ENCODE peak calls at places on chromosomes 5 and 9, in seven cellular contexts. C is cardiac muscle cell; W is HCT116; O is WERI-Rb-1; X is tibial artery; R is CD4-positive, CD25-positive, alpha-beta regulatory T cell; T is foreskin keratinocyte. U is an unnamed sample.

GRCh38 chr9:17319822-17320221 is 185.0 kb downstream of the CNTLN start:
- DNase-seq in C (no peak), W (no peak), O (no peak), X (no peak), R (no peak), T (no peak), U (no peak)

GRCh38 chr5:57693488-57694305 is 211.1 kb upstream of the ACTBL2 start:
- DNase-seq in C (peak), W (no peak), O (no peak), X (no peak), R (no peak), T (peak), U (no peak)

GRCh38 chr9:2192356-2192979 is 177.3 kb downstream of the SMARCA2 start:
- DNase-seq in C (no peak), W (no peak), O (no peak), X (no peak), R (no peak), T (no peak), U (no peak)

GRCh38 chr5:180596115-180596667 is 4.9 kb upstream of the SCGB3A1 start:
- DNase-seq in C (no peak), W (no peak), O (no peak), X (peak), R (no peak), T (no peak), U (no peak)

GRCh38 chr9:75147638-75148037 is 59.3 kb downstream of the OSTF1 start:
- DNase-seq in C (peak), W (no peak), O (no peak), X (no peak), R (peak), T (no peak), U (no peak)

GRCh38 chr9:101028346-101029299 is at the start of gene PLPPR1:
- DNase-seq in C (peak), W (no peak), O (peak), X (no peak), R (no peak), T (peak), U (no peak)

GRCh38 chr9:30504502-30504905 is 1879.9 kb upstream of the ACO1 start:
- DNase-seq in C (no peak), W (no peak), O (no peak), X (no peak), R (no peak), T (no peak), U (no peak)

GRCh38 chr5:72507360-72508238 is at the start of gene ZNF366:
- DNase-seq in C (no peak), W (no peak), O (no peak), X (no peak), R (no peak), T (no peak), U (no peak)

GRCh38 chr9:37419204-37419603 is 3.3 kb upstream of the GRHPR start:
- DNase-seq in C (no peak), W (no peak), O (no peak), X (no peak), R (no peak), T (no peak), U (no peak)

GRCh38 chr9:6917162-6917561 is 159.4 kb downstream of the KDM4C start:
- DNase-seq in C (no peak), W (no peak), O (no peak), X (no peak), R (no peak), T (no peak), U (no peak)

GRCh38 chr5:123718238-123718637 is 206.3 kb downstream of the CSNK1G3 start:
- DNase-seq in C (peak), W (no peak), O (no peak), X (no peak), R (no peak), T (no peak), U (no peak)

GRCh38 chr5:140182803-140183367 is 7.9 kb downstream of the CYSTM1 start:
- DNase-seq in C (peak), W (no peak), O (peak), X (no peak), R (no peak), T (no peak), U (no peak)

GRCh38 chr9:69874301-69875060 is 53.9 kb downstream of the CFAP95 start:
- DNase-seq in C (no peak), W (no peak), O (no peak), X (no peak), R (no peak), T (no peak), U (no peak)

GRCh38 chr9:1100945-1101344 is 50.8 kb downstream of the DMRT2 start:
- DNase-seq in C (peak), W (no peak), O (peak), X (no peak), R (no peak), T (no peak), U (no peak)

GRCh38 chr9:126965541-126966428 is 51.2 kb downstream of the RALGPS1 start:
- DNase-seq in C (peak), W (peak), O (peak), X (peak), R (peak), T (no peak), U (peak)

GRCh38 chr5:43152946-43153345 is 32.2 kb downstream of the ZNF131 start:
- DNase-seq in C (no peak), W (no peak), O (no peak), X (no peak), R (no peak), T (no peak), U (peak)

GRCh38 chr9:132572921-132573320 is 9.5 kb upstream of the BARHL1 start:
- DNase-seq in C (peak), W (no peak), O (peak), X (no peak), R (no peak), T (no peak), U (no peak)

GRCh38 chr9:90107021-90107771 is 502.4 kb downstream of the GADD45G start:
- DNase-seq in C (no peak), W (no peak), O (no peak), X (no peak), R (no peak), T (peak), U (no peak)

GRCh38 chr5:151465476-151465875 is 18.1 kb downstream of the SLC36A1 start:
- DNase-seq in C (no peak), W (no peak), O (no peak), X (no peak), R (no peak), T (no peak), U (no peak)

GRCh38 chr5:36152324-36153298 is 700 bp downstream of the SKP2 start:
- DNase-seq in C (peak), W (no peak), O (no peak), X (no peak), R (peak), T (no peak), U (no peak)

GRCh38 chr9:80320480-80320879 is 748.7 kb downstream of the TLE4 start:
- DNase-seq in C (peak), W (no peak), O (no peak), X (no peak), R (no peak), T (no peak), U (no peak)

GRCh38 chr9:101486693-101487442 is 46.8 kb upstream of the RNF20 start:
- DNase-seq in C (peak), W (peak), O (peak), X (peak), R (no peak), T (no peak), U (no peak)

GRCh38 chr5:169085656-169086055 is 215.3 kb downstream of the SLIT3 start:
- DNase-seq in C (no peak), W (no peak), O (no peak), X (no peak), R (no peak), T (peak), U (no peak)

GRCh38 chr9:1939926-1940368 is 75.2 kb upstream of the SMARCA2 start:
- DNase-seq in C (peak), W (peak), O (peak), X (no peak), R (peak), T (no peak), U (no peak)

GRCh38 chr5:141641634-141642278 is 5.0 kb downstream of the RELL2 start:
- DNase-seq in C (peak), W (no peak), O (no peak), X (no peak), R (no peak), T (peak), U (no peak)

GRCh38 chr5:171628344-171628743 is 157.3 kb upstream of the SMIM23 start:
- DNase-seq in C (no peak), W (no peak), O (no peak), X (no peak), R (no peak), T (no peak), U (no peak)

GRCh38 chr5:123131805-123132204 is 42.8 kb downstream of the PRDM6 start:
- DNase-seq in C (no peak), W (no peak), O (no peak), X (no peak), R (no peak), T (no peak), U (no peak)

GRCh38 chr9:3916420-3916819 is 383.4 kb downstream of the GLIS3 start:
- DNase-seq in C (no peak), W (no peak), O (no peak), X (no peak), R (no peak), T (no peak), U (no peak)

GRCh38 chr9:4665357-4665756 is 923 bp downstream of the SPATA6L start:
- DNase-seq in C (peak), W (no peak), O (no peak), X (no peak), R (no peak), T (no peak), U (no peak)

DNA sequence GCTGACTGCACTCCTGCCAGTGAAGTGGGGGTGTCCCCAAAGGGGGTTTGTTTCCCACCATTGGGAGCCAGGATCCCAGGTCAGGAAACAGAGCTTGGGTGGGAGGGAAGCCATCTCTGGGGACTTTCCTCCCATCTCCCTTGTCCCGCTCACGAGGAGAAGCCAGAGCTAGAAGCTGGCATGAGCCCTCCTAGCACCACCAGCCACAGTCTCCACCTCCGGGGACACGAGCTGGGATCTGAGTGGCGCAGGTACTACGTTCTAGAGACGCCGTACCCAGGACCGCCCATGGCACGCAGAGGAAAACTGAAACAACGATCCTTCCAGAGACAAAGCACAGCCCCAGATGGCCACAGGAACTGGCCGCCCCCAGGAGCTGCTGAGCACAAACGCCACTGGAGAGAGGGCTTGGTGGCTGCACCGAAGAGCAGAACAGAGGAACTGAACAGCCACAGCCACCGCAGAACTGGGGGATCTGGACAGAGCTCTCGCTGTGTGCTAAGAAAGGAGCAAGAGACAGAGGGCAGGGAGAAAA is 29.8 kb downstream of the ADAMTS2 start:
- DNase-seq in C (no peak), W (no peak), O (no peak), X (peak), R (no peak), T (no peak), U (no peak)
- H3K27ac ChIP-seq in C (no peak), W (no peak), O (no peak), X (peak), R (no peak), T (no peak), U (no peak)

GRCh38 chr9:82436480-82436879 is 447.9 kb downstream of the SPATA31D1 start:
- DNase-seq in C (no peak), W (no peak), O (no peak), X (no peak), R (no peak), T (peak), U (no peak)
- H3K27ac ChIP-seq in C (no peak), W (no peak), O (no peak), X (no peak), R (no peak), T (no peak), U (no peak)

DNA sequence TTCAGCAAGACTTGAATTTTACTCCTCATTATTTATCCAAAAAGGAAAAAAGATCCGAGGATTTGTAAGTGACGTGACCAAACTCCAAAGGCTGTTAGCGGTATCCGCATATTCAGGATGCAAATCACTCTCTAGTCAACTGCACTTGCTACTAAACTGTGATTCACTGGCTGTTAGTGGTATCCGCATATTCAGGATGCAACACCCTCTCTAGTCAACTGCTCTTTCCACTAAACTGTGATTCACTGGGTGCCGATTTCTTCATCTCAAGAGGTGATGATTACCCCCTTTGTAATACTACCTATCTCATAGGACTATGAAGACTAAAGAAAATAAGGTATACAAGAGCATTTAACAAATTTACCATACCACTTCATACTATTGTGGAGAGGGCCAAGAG is 5.7 kb downstream of the MAPKAP1 start:
- DNase-seq in C (peak), W (no peak), O (no peak), X (no peak), R (no peak), T (peak), U (no peak)
- H3K27ac ChIP-seq in C (no peak), W (no peak), O (no peak), X (no peak), R (no peak), T (no peak), U (no peak)

DNA sequence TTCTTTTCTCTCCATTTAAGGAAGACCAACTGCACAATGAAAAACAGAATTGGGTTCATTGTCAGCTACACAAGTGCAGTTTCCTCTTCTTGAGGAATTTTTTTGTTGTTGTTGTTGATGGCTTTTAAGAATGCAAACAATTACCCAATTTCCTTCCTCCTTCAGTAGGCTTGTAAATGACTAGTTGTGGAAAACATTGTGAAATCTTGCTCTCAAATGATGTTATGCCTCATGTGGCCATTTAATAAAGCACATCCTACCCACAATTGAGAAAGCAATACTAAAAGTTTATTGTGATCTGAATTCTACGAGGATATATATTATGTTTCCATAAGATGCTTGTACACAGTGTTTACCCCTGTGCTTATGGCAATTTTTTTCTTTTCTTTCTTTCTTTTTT is 171.6 kb downstream of the FAM174A start:
- DNase-seq in C (peak), W (no peak), O (no peak), X (no peak), R (no peak), T (no peak), U (no peak)
- H3K27ac ChIP-seq in C (no peak), W (no peak), O (no peak), X (no peak), R (no peak), T (no peak), U (no peak)

GRCh38 chr5:113574417-113574816 is 60.9 kb downstream of the YTHDC2 start:
- DNase-seq in C (peak), W (no peak), O (no peak), X (no peak), R (no peak), T (peak), U (peak)
- H3K27ac ChIP-seq in C (no peak), W (no peak), O (no peak), X (no peak), R (no peak), T (no peak), U (no peak)

GRCh38 chr5:173290477-173291131 is 37.6 kb downstream of the STC2 start:
- DNase-seq in C (peak), W (no peak), O (no peak), X (no peak), R (no peak), T (no peak), U (no peak)
- H3K27ac ChIP-seq in C (peak), W (no peak), O (no peak), X (no peak), R (no peak), T (no peak), U (no peak)

U was measured in AG04450.